ENCODE peak calls at places on chromosomes 1 and 21, in four cellular contexts. W, F, O and S are unnamed samples.
A peak's percentile ranks its signal among the peaks of the same experiment; 100 is the strongest.

GRCh38 chr1:45205910-45206721 is at the start of gene ZSWIM5:
- DNase-seq in W (peak; percentile 89), F (peak; percentile 74), O (peak; percentile 47), S (peak; percentile 81)

GRCh38 chr1:208288495-208288894 is 44.3 kb upstream of the PLXNA2 start:
- DNase-seq in W (no peak), F (no peak), O (no peak), S (no peak)

GRCh38 chr1:203096566-203096965 is 10.8 kb upstream of the MYOG start:
- DNase-seq in W (no peak), F (no peak), O (no peak), S (no peak)

GRCh38 chr1:155858805-155859233 is 548 bp upstream of the SYT11 start:
- DNase-seq in W (no peak), F (peak; percentile 46), O (no peak), S (no peak)

GRCh38 chr1:94329276-94329675 is 88.9 kb upstream of the ABCD3 start:
- DNase-seq in W (no peak), F (no peak), O (no peak), S (no peak)

GRCh38 chr1:214454619-214455396 is 96.6 kb downstream of the PTPN14 start:
- DNase-seq in W (no peak), F (no peak), O (no peak), S (no peak)

GRCh38 chr1:223233410-223234163 is 90.5 kb upstream of the TLR5 start:
- DNase-seq in W (no peak), F (no peak), O (no peak), S (no peak)

GRCh38 chr21:29261555-29262540 is 36.9 kb upstream of the BACH1 start:
- DNase-seq in W (no peak), F (no peak), O (no peak), S (no peak)

GRCh38 chr1:47969478-47969877 is 27.7 kb downstream of the TRABD2B start:
- DNase-seq in W (no peak), F (no peak), O (no peak), S (no peak)

GRCh38 chr1:39590546-39590945 is 14.0 kb upstream of the PABPC4 start:
- DNase-seq in W (no peak), F (no peak), O (no peak), S (peak; percentile 16)

GRCh38 chr1:238088891-238089290 is 198.2 kb upstream of the ZP4 start:
- DNase-seq in W (peak; percentile 45), F (no peak), O (no peak), S (no peak)